ENCODE peak calls at places on chromosome 6, in ten cellular contexts. One of them, this sample, is unnamed.

GRCh38 chr6:129312865-129313264 is 397.1 kb downstream of the ARHGAP18 start:
- DNase-seq in tibial nerve: no peak
- DNase-seq in body of pancreas: no peak
- DNase-seq in choroid plexus epithelial cell: peak; percentile 67
- DNase-seq in A549: peak; percentile 2
- DNase-seq in GM12865: no peak
- DNase-seq in sigmoid colon: no peak
- DNase-seq in cardiac fibroblast: peak; percentile 54
- DNase-seq in Peyer's patch: no peak
- DNase-seq in endodermal cell: no peak
- DNase-seq in this sample: no peak

GRCh38 chr6:163260911-163261310 is 153.6 kb upstream of the QKI start:
- DNase-seq in A549: no peak
- DNase-seq in GM12865: no peak
- DNase-seq in cardiac fibroblast: no peak
- DNase-seq in body of pancreas: no peak
- DNase-seq in tibial nerve: no peak
- DNase-seq in sigmoid colon: no peak
- DNase-seq in Peyer's patch: no peak
- DNase-seq in endodermal cell: peak; percentile 71
- DNase-seq in choroid plexus epithelial cell: no peak
- DNase-seq in this sample: no peak

GRCh38 chr6:6494677-6495076 is 93.8 kb upstream of the LY86 start:
- DNase-seq in choroid plexus epithelial cell: no peak
- DNase-seq in sigmoid colon: no peak
- DNase-seq in Peyer's patch: peak; percentile 25
- DNase-seq in tibial nerve: peak; percentile 30
- DNase-seq in GM12865: peak; percentile 76
- DNase-seq in cardiac fibroblast: no peak
- DNase-seq in body of pancreas: peak; percentile 15
- DNase-seq in endodermal cell: peak; percentile 95
- DNase-seq in A549: peak; percentile 3
- DNase-seq in this sample: peak; percentile 13

GRCh38 chr6:14129572-14129971 is 12.0 kb downstream of the CD83 start:
- DNase-seq in body of pancreas: peak; percentile 26
- DNase-seq in Peyer's patch: peak; percentile 58
- DNase-seq in sigmoid colon: peak; percentile 67
- DNase-seq in A549: peak; percentile 51
- DNase-seq in GM12865: peak; percentile 79
- DNase-seq in endodermal cell: peak; percentile 84
- DNase-seq in tibial nerve: no peak
- DNase-seq in choroid plexus epithelial cell: peak; percentile 89
- DNase-seq in cardiac fibroblast: peak; percentile 83
- DNase-seq in this sample: peak; percentile 43

GRCh38 chr6:56863366-56863765 is 91.5 kb upstream of the BEND6 start:
- DNase-seq in sigmoid colon: no peak
- DNase-seq in body of pancreas: no peak
- DNase-seq in GM12865: no peak
- DNase-seq in tibial nerve: no peak
- DNase-seq in choroid plexus epithelial cell: peak; percentile 90
- DNase-seq in cardiac fibroblast: peak; percentile 46
- DNase-seq in Peyer's patch: no peak
- DNase-seq in endodermal cell: no peak
- DNase-seq in A549: peak; percentile 41
- DNase-seq in this sample: no peak

GRCh38 chr6:149903938-149904611 is 6.2 kb upstream of the RAET1E start:
- DNase-seq in body of pancreas: no peak
- DNase-seq in A549: no peak
- DNase-seq in Peyer's patch: no peak
- DNase-seq in endodermal cell: peak; percentile 72
- DNase-seq in choroid plexus epithelial cell: no peak
- DNase-seq in GM12865: no peak
- DNase-seq in tibial nerve: no peak
- DNase-seq in cardiac fibroblast: no peak
- DNase-seq in sigmoid colon: no peak
- DNase-seq in this sample: no peak

GRCh38 chr6:34457747-34458462 is 8.0 kb upstream of the PACSIN1 start:
- DNase-seq in cardiac fibroblast: no peak
- DNase-seq in sigmoid colon: no peak
- DNase-seq in choroid plexus epithelial cell: no peak
- DNase-seq in tibial nerve: no peak
- DNase-seq in body of pancreas: no peak
- DNase-seq in GM12865: no peak
- DNase-seq in endodermal cell: peak; percentile 87
- DNase-seq in Peyer's patch: no peak
- DNase-seq in A549: no peak
- DNase-seq in this sample: no peak

GRCh38 chr6:168886306-168886854 is 367.3 kb downstream of the THBS2 start:
- DNase-seq in body of pancreas: no peak
- DNase-seq in GM12865: no peak
- DNase-seq in sigmoid colon: no peak
- DNase-seq in choroid plexus epithelial cell: no peak
- DNase-seq in Peyer's patch: no peak
- DNase-seq in cardiac fibroblast: no peak
- DNase-seq in tibial nerve: no peak
- DNase-seq in endodermal cell: no peak
- DNase-seq in A549: no peak
- DNase-seq in this sample: no peak

GRCh38 chr6:106612956-106613516 is 16.3 kb downstream of the RTN4IP1 start:
- DNase-seq in A549: no peak
- DNase-seq in body of pancreas: no peak
- DNase-seq in choroid plexus epithelial cell: no peak
- DNase-seq in GM12865: no peak
- DNase-seq in cardiac fibroblast: no peak
- DNase-seq in sigmoid colon: no peak
- DNase-seq in endodermal cell: no peak
- DNase-seq in Peyer's patch: no peak
- DNase-seq in tibial nerve: no peak
- DNase-seq in this sample: no peak

GRCh38 chr6:88535296-88535695 is 369.1 kb upstream of the CNR1 start:
- DNase-seq in choroid plexus epithelial cell: no peak
- DNase-seq in Peyer's patch: no peak
- DNase-seq in sigmoid colon: no peak
- DNase-seq in endodermal cell: peak; percentile 9
- DNase-seq in tibial nerve: no peak
- DNase-seq in body of pancreas: no peak
- DNase-seq in A549: no peak
- DNase-seq in cardiac fibroblast: no peak
- DNase-seq in GM12865: peak; percentile 31
- DNase-seq in this sample: no peak
- TF ChIP-seq CTCF in choroid plexus epithelial cell: no peak
- TF ChIP-seq CTCF in Peyer's patch: no peak
- TF ChIP-seq CTCF in sigmoid colon: no peak
- TF ChIP-seq CTCF in endodermal cell: no peak
- TF ChIP-seq CTCF in tibial nerve: no peak
- TF ChIP-seq CTCF in body of pancreas: no peak
- TF ChIP-seq CTCF in A549: no peak
- TF ChIP-seq CTCF in cardiac fibroblast: no peak
- TF ChIP-seq CTCF in GM12865: no peak
- TF ChIP-seq CTCF in this sample: no peak

DNA sequence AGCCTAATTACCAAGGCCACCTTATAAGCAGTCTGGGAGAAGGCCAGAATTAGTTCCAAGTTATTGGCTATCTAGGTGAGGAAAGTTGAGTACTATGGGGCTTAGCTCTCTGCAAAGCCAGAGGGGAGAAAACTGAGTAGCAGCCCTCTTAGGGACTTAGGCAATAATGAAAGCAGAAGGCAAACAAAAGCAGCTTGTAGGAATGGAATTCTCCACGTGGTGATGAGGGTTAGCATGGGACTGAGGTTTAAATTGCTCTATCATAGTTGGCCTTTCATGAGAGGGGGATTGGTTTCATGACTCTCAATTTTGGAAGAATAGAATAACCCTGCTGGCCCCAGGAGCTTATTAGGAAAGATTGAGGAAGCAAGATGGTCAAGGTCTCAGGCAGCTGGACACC is 7.0 kb upstream of the UBE2J1 start:
- DNase-seq in A549: no peak
- DNase-seq in body of pancreas: no peak
- DNase-seq in GM12865: peak; percentile 29
- DNase-seq in endodermal cell: no peak
- DNase-seq in tibial nerve: no peak
- DNase-seq in cardiac fibroblast: no peak
- DNase-seq in Peyer's patch: no peak
- DNase-seq in choroid plexus epithelial cell: peak; percentile 25
- DNase-seq in sigmoid colon: no peak
- DNase-seq in this sample: no peak
- H3K4me3 ChIP-seq in A549: no peak overlapping the region
- H3K4me3 ChIP-seq in body of pancreas: no peak overlapping the region
- H3K4me3 ChIP-seq in GM12865: peak overlapping the region; percentile 58
- H3K4me3 ChIP-seq in endodermal cell: no peak overlapping the region
- H3K4me3 ChIP-seq in tibial nerve: no peak overlapping the region
- H3K4me3 ChIP-seq in cardiac fibroblast: no peak overlapping the region
- H3K4me3 ChIP-seq in Peyer's patch: no peak overlapping the region
- H3K4me3 ChIP-seq in choroid plexus epithelial cell: no peak overlapping the region
- H3K4me3 ChIP-seq in sigmoid colon: no peak overlapping the region
- H3K4me3 ChIP-seq in this sample: no peak overlapping the region

GRCh38 chr6:21587182-21587924 is 6.2 kb upstream of the SOX4 start:
- DNase-seq in A549: peak; percentile 36
- DNase-seq in cardiac fibroblast: peak; percentile 82
- DNase-seq in Peyer's patch: no peak
- DNase-seq in sigmoid colon: peak; percentile 72
- DNase-seq in body of pancreas: peak; percentile 74
- DNase-seq in GM12865: peak; percentile 81
- DNase-seq in tibial nerve: peak; percentile 17
- DNase-seq in choroid plexus epithelial cell: peak; percentile 74
- DNase-seq in endodermal cell: peak; percentile 91
- DNase-seq in this sample: no peak
- TF ChIP-seq CTCF in A549: no peak
- TF ChIP-seq CTCF in cardiac fibroblast: peak; percentile 36
- TF ChIP-seq CTCF in Peyer's patch: no peak
- TF ChIP-seq CTCF in sigmoid colon: no peak
- TF ChIP-seq CTCF in body of pancreas: peak; percentile 42
- TF ChIP-seq CTCF in GM12865: no peak
- TF ChIP-seq CTCF in tibial nerve: peak; percentile 18
- TF ChIP-seq CTCF in choroid plexus epithelial cell: peak; percentile 51
- TF ChIP-seq CTCF in endodermal cell: peak; percentile 44
- TF ChIP-seq CTCF in this sample: peak; percentile 43

DNA sequence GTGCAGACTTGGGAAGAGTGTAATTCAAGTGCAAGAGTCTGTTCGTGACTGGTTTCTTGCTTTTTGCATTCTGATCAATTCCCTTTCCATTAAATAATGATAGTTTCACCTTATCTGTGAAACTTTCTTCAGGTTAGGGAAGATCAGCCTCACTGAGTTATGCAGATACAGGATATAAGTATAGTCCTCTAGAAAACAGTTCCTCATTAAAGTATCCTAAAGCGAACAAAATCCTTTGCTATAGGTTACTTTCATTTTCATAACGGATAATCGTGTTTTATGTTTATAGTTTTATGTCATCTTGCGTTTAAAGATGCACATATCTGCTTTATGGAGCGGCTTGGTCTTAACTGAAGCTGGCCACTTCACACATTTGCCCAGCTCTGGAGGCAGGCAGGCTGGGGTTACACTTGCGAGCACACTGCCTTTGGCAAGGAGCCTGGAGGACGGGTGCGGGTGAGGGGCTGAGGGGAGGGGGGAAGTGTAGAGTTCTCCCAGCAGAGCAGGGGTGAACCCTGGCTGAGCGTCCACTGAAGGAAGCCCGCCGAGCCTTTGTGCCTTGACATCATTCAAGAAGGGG is 123.5 kb upstream of the IFNGR1 start:
- DNase-seq in tibial nerve: no peak
- DNase-seq in body of pancreas: no peak
- DNase-seq in sigmoid colon: no peak
- DNase-seq in choroid plexus epithelial cell: no peak
- DNase-seq in cardiac fibroblast: peak; percentile 6
- DNase-seq in Peyer's patch: no peak
- DNase-seq in endodermal cell: no peak
- DNase-seq in A549: peak; percentile 5
- DNase-seq in GM12865: no peak
- DNase-seq in this sample: no peak
- H3K4me3 ChIP-seq in tibial nerve: peak overlapping the region; percentile 40
- H3K4me3 ChIP-seq in body of pancreas: no peak overlapping the region
- H3K4me3 ChIP-seq in sigmoid colon: peak overlapping the region; percentile 36
- H3K4me3 ChIP-seq in choroid plexus epithelial cell: peak overlapping the region; percentile 49
- H3K4me3 ChIP-seq in cardiac fibroblast: peak overlapping the region; percentile 43
- H3K4me3 ChIP-seq in Peyer's patch: peak overlapping the region; percentile 16
- H3K4me3 ChIP-seq in endodermal cell: no peak overlapping the region
- H3K4me3 ChIP-seq in A549: peak overlapping the region; percentile 20
- H3K4me3 ChIP-seq in GM12865: peak overlapping the region; percentile 35
- H3K4me3 ChIP-seq in this sample: peak overlapping the region; percentile 32

GRCh38 chr6:138278326-138278725 is 60.0 kb upstream of the PBOV1 start:
- DNase-seq in choroid plexus epithelial cell: peak; percentile 62
- DNase-seq in A549: peak; percentile 8
- DNase-seq in body of pancreas: peak; percentile 24
- DNase-seq in tibial nerve: no peak
- DNase-seq in GM12865: peak; percentile 9
- DNase-seq in endodermal cell: peak; percentile 67
- DNase-seq in cardiac fibroblast: peak; percentile 40
- DNase-seq in sigmoid colon: no peak
- DNase-seq in Peyer's patch: no peak
- DNase-seq in this sample: no peak
- TF ChIP-seq CTCF in choroid plexus epithelial cell: peak; percentile 70
- TF ChIP-seq CTCF in A549: no peak
- TF ChIP-seq CTCF in body of pancreas: peak; percentile 36
- TF ChIP-seq CTCF in tibial nerve: peak; percentile 27
- TF ChIP-seq CTCF in GM12865: peak; percentile 20
- TF ChIP-seq CTCF in endodermal cell: peak; percentile 72
- TF ChIP-seq CTCF in cardiac fibroblast: peak; percentile 55
- TF ChIP-seq CTCF in sigmoid colon: no peak
- TF ChIP-seq CTCF in Peyer's patch: no peak
- TF ChIP-seq CTCF in this sample: peak; percentile 11

GRCh38 chr6:15538106-15538505 is 124.7 kb downstream of the DTNBP1 start:
- DNase-seq in cardiac fibroblast: no peak
- DNase-seq in tibial nerve: no peak
- DNase-seq in endodermal cell: no peak
- DNase-seq in sigmoid colon: no peak
- DNase-seq in body of pancreas: no peak
- DNase-seq in A549: no peak
- DNase-seq in GM12865: no peak
- DNase-seq in Peyer's patch: no peak
- DNase-seq in choroid plexus epithelial cell: no peak
- DNase-seq in this sample: no peak

GRCh38 chr6:15536201-15536955 is 126.5 kb downstream of the DTNBP1 start:
- DNase-seq in cardiac fibroblast: no peak
- DNase-seq in body of pancreas: no peak
- DNase-seq in endodermal cell: no peak
- DNase-seq in A549: no peak
- DNase-seq in choroid plexus epithelial cell: no peak
- DNase-seq in sigmoid colon: no peak
- DNase-seq in Peyer's patch: no peak
- DNase-seq in GM12865: no peak
- DNase-seq in tibial nerve: no peak
- DNase-seq in this sample: no peak

GRCh38 chr6:15534970-15535369 is 127.9 kb downstream of the DTNBP1 start:
- DNase-seq in body of pancreas: no peak
- DNase-seq in endodermal cell: no peak
- DNase-seq in A549: no peak
- DNase-seq in Peyer's patch: no peak
- DNase-seq in tibial nerve: no peak
- DNase-seq in cardiac fibroblast: no peak
- DNase-seq in choroid plexus epithelial cell: no peak
- DNase-seq in GM12865: no peak
- DNase-seq in sigmoid colon: no peak
- DNase-seq in this sample: no peak

GRCh38 chr6:15533379-15534044 is 129.3 kb downstream of the DTNBP1 start:
- DNase-seq in tibial nerve: no peak
- DNase-seq in Peyer's patch: no peak
- DNase-seq in A549: no peak
- DNase-seq in body of pancreas: no peak
- DNase-seq in GM12865: no peak
- DNase-seq in cardiac fibroblast: no peak
- DNase-seq in sigmoid colon: no peak
- DNase-seq in endodermal cell: no peak
- DNase-seq in choroid plexus epithelial cell: no peak
- DNase-seq in this sample: no peak

GRCh38 chr6:15535495-15536200 is 127.2 kb downstream of the DTNBP1 start:
- DNase-seq in cardiac fibroblast: no peak
- DNase-seq in GM12865: no peak
- DNase-seq in choroid plexus epithelial cell: no peak
- DNase-seq in tibial nerve: no peak
- DNase-seq in body of pancreas: no peak
- DNase-seq in endodermal cell: no peak
- DNase-seq in sigmoid colon: peak; percentile 12
- DNase-seq in Peyer's patch: no peak
- DNase-seq in A549: no peak
- DNase-seq in this sample: no peak
- H3K4me3 ChIP-seq in cardiac fibroblast: no peak overlapping the region
- H3K4me3 ChIP-seq in GM12865: no peak overlapping the region
- H3K4me3 ChIP-seq in choroid plexus epithelial cell: no peak overlapping the region
- H3K4me3 ChIP-seq in tibial nerve: no peak overlapping the region
- H3K4me3 ChIP-seq in body of pancreas: no peak overlapping the region
- H3K4me3 ChIP-seq in endodermal cell: peak overlapping the region; percentile 23
- H3K4me3 ChIP-seq in sigmoid colon: no peak overlapping the region
- H3K4me3 ChIP-seq in Peyer's patch: no peak overlapping the region
- H3K4me3 ChIP-seq in A549: no peak overlapping the region
- H3K4me3 ChIP-seq in this sample: no peak overlapping the region

This sample was measured in GM12864.